ENCODE peak calls at places on chromosomes 5 and 9, in nine cellular contexts. A is PC-3, F is DND-41, M is kidney epithelial cell, X is pancreas, Z is breast epithelium, O is transverse colon, P is body of pancreas, Q is tibial artery. U is an unnamed sample. For H3K27me3, the result is how much of the 10 kb centered on the place peaks cover.

GRCh38 chr5:158406884-158407790 is 548.2 kb upstream of the CLINT1 start:
- DNase-seq in A (peak), F (no peak), M (no peak), X (no peak), Z (no peak), O (no peak), P (no peak), Q (no peak), U (peak)

GRCh38 chr5:132064140-132064539 is 3.7 kb downstream of the IL3 start:
- DNase-seq in A (no peak), F (no peak), M (no peak), X (no peak), Z (no peak), O (no peak), P (no peak), Q (peak), U (no peak)

GRCh38 chr5:86689103-86689729 is 71.5 kb downstream of the COX7C start:
- DNase-seq in A (no peak), F (no peak), M (no peak), X (no peak), Z (no peak), O (no peak), P (no peak), Q (no peak), U (no peak)

GRCh38 chr5:180787025-180787424 is 15.6 kb downstream of the MGAT1 start:
- DNase-seq in A (no peak), F (no peak), M (no peak), X (no peak), Z (no peak), O (no peak), P (no peak), Q (no peak), U (no peak)

GRCh38 chr5:112735702-112736101 is 2.0 kb upstream of the APC start:
- DNase-seq in A (peak), F (no peak), M (no peak), X (no peak), Z (no peak), O (no peak), P (no peak), Q (no peak), U (peak)

GRCh38 chr9:89978185-89978584 is 373.4 kb downstream of the GADD45G start:
- DNase-seq in A (peak), F (no peak), M (no peak), X (no peak), Z (no peak), O (no peak), P (peak), Q (no peak), U (no peak)

GRCh38 chr5:74514888-74515551 is 125.5 kb downstream of the ENC1 start:
- DNase-seq in A (no peak), F (no peak), M (no peak), X (no peak), Z (no peak), O (no peak), P (no peak), Q (no peak), U (no peak)

GRCh38 chr5:173581408-173582197 is 34.8 kb downstream of the BOD1 start:
- DNase-seq in A (peak), F (peak), M (no peak), X (peak), Z (no peak), O (peak), P (no peak), Q (no peak), U (no peak)

GRCh38 chr9:101388507-101388993 is 3.7 kb upstream of the BAAT start:
- DNase-seq in A (peak), F (no peak), M (no peak), X (no peak), Z (no peak), O (no peak), P (no peak), Q (no peak), U (no peak)

GRCh38 chr5:132075719-132076077 is 2.1 kb downstream of the CSF2 start:
- DNase-seq in A (no peak), F (no peak), M (no peak), X (no peak), Z (no peak), O (no peak), P (no peak), Q (no peak), U (no peak)

GRCh38 chr5:68187268-68188055 is 28.1 kb upstream of the PIK3R1 start:
- DNase-seq in A (no peak), F (no peak), M (no peak), X (no peak), Z (no peak), O (no peak), P (no peak), Q (no peak), U (peak)

GRCh38 chr9:113705306-113705937 is 170.7 kb upstream of the ZNF618 start:
- DNase-seq in A (no peak), F (no peak), M (no peak), X (no peak), Z (no peak), O (no peak), P (no peak), Q (no peak), U (no peak)

GRCh38 chr9:94084314-94084713 is at the start of gene PTPDC1:
- DNase-seq in A (no peak), F (no peak), M (peak), X (no peak), Z (no peak), O (no peak), P (no peak), Q (no peak), U (peak)

GRCh38 chr9:113609562-113610318 is 146.2 kb downstream of the RGS3 start:
- DNase-seq in A (no peak), F (no peak), M (no peak), X (peak), Z (peak), O (peak), P (peak), Q (peak), U (no peak)

GRCh38 chr5:121350493-121350892 is 501.2 kb upstream of the FTMT start:
- DNase-seq in A (peak), F (no peak), M (no peak), X (no peak), Z (no peak), O (no peak), P (no peak), Q (no peak), U (peak)

GRCh38 chr9:130453487-130453886 is 8.7 kb downstream of the ASS1 start:
- DNase-seq in A (peak), F (no peak), M (peak), X (peak), Z (no peak), O (peak), P (peak), Q (no peak), U (peak)

GRCh38 chr9:130235558-130236435 is 29.8 kb upstream of the HMCN2 start:
- DNase-seq in A (peak), F (peak), M (no peak), X (peak), Z (peak), O (peak), P (peak), Q (peak), U (no peak)

GRCh38 chr9:64066736-64067368 is 1218.2 kb downstream of the FOXD4L5 start:
- DNase-seq in A (no peak), F (no peak), M (no peak), X (peak), Z (no peak), O (no peak), P (no peak), Q (peak), U (no peak)

GRCh38 chr5:132268698-132269551 is 11.4 kb downstream of the PDLIM4 start:
- DNase-seq in A (no peak), F (no peak), M (no peak), X (no peak), Z (no peak), O (no peak), P (no peak), Q (no peak), U (peak)

GRCh38 chr5:166596043-166596442 is 1695.4 kb upstream of the WWC1 start:
- DNase-seq in A (no peak), F (no peak), M (no peak), X (no peak), Z (no peak), O (no peak), P (no peak), Q (no peak), U (no peak)

GRCh38 chr5:58114324-58114723 is 345.6 kb downstream of the PLK2 start:
- DNase-seq in A (peak), F (no peak), M (peak), X (no peak), Z (no peak), O (no peak), P (no peak), Q (no peak), U (peak)

GRCh38 chr5:59711316-59711715 is 182.2 kb downstream of the PDE4D start:
- DNase-seq in A (no peak), F (no peak), M (no peak), X (no peak), Z (no peak), O (no peak), P (no peak), Q (no peak), U (peak)

GRCh38 chr9:84808416-84808815 is 138.9 kb downstream of the NTRK2 start:
- DNase-seq in A (no peak), F (no peak), M (no peak), X (no peak), Z (no peak), O (no peak), P (no peak), Q (no peak), U (no peak)

GRCh38 chr9:37422289-37423104 is at the start of gene GRHPR:
- DNase-seq in A (peak), F (peak), M (no peak), X (peak), Z (peak), O (peak), P (peak), Q (peak), U (peak)

GRCh38 chr5:147818290-147818689 is 13.2 kb downstream of the SPINK1 start:
- DNase-seq in A (peak), F (no peak), M (no peak), X (no peak), Z (no peak), O (no peak), P (no peak), Q (no peak), U (no peak)

GRCh38 chr9:111914749-111915424 is 18.3 kb downstream of the UGCG start:
- DNase-seq in A (no peak), F (no peak), M (no peak), X (no peak), Z (no peak), O (no peak), P (no peak), Q (no peak), U (no peak)

GRCh38 chr5:104375345-104375744 is 812.8 kb upstream of the NUDT12 start:
- DNase-seq in A (no peak), F (no peak), M (no peak), X (no peak), Z (no peak), O (no peak), P (no peak), Q (no peak), U (no peak)

GRCh38 chr9:131707677-131708612 is 31.9 kb downstream of the RAPGEF1 start:
- DNase-seq in A (peak), F (no peak), M (no peak), X (peak), Z (no peak), O (peak), P (peak), Q (no peak), U (peak)

GRCh38 chr9:131707050-131707449 is 32.8 kb downstream of the RAPGEF1 start:
- DNase-seq in A (no peak), F (no peak), M (no peak), X (no peak), Z (no peak), O (no peak), P (no peak), Q (no peak), U (no peak)

GRCh38 chr9:131708613-131709002 is 31.3 kb downstream of the RAPGEF1 start:
- DNase-seq in A (no peak), F (no peak), M (no peak), X (no peak), Z (no peak), O (no peak), P (no peak), Q (no peak), U (no peak)

GRCh38 chr9:131712151-131712716 is 27.6 kb downstream of the RAPGEF1 start:
- DNase-seq in A (no peak), F (no peak), M (no peak), X (no peak), Z (no peak), O (no peak), P (no peak), Q (no peak), U (no peak)

GRCh38 chr9:131709741-131710499 is 30.0 kb downstream of the RAPGEF1 start:
- DNase-seq in A (no peak), F (no peak), M (no peak), X (no peak), Z (no peak), O (no peak), P (no peak), Q (no peak), U (peak)
- H3K4me3 ChIP-seq in A (no peak), F (no peak), M (no peak), X (no peak), Z (no peak), O (no peak), P (no peak), Q (no peak), U (no peak)

GRCh38 chr5:154194348-154195329 is 4.1 kb downstream of the GALNT10 start:
- DNase-seq in A (peak), F (no peak), M (no peak), X (no peak), Z (no peak), O (no peak), P (no peak), Q (no peak), U (peak)
- H3K27me3 ChIP-seq in A (under half), F (under half), M (under half), X (under half), Z (under half), O (under half), P (under half), Q (under half), U (under half)

GRCh38 chr5:5700549-5700948 is 278.1 kb downstream of the ICE1 start:
- DNase-seq in A (no peak), F (no peak), M (no peak), X (no peak), Z (no peak), O (no peak), P (no peak), Q (no peak), U (no peak)

GRCh38 chr5:5704352-5704751 is 281.9 kb downstream of the ICE1 start:
- DNase-seq in A (no peak), F (no peak), M (no peak), X (no peak), Z (no peak), O (no peak), P (no peak), Q (no peak), U (no peak)

GRCh38 chr5:5702934-5703333 is 280.5 kb downstream of the ICE1 start:
- DNase-seq in A (no peak), F (no peak), M (no peak), X (no peak), Z (no peak), O (no peak), P (no peak), Q (no peak), U (no peak)

GRCh38 chr5:5708367-5708919 is 286.0 kb downstream of the ICE1 start:
- DNase-seq in A (no peak), F (no peak), M (no peak), X (no peak), Z (no peak), O (no peak), P (no peak), Q (no peak), U (no peak)

DNA sequence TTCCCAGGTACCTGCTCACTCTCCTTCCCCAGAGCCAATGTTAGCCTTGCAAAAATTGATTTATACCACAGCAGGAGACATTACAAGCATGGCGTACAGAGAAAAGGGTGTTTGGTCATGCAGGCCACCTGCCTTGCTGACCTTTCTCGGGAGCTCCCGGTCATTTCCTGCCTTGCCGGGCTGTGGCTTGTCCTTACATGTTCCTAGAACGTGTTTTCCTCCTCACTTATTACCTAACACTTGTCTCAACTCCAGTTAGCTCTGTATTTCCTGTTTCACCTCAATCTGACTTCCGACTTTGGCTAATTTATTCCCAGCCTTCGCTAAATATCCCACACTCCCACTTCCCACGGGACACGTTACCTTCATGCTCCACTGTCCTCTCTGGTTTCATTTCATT is 282.5 kb downstream of the ICE1 start:
- DNase-seq in A (no peak), F (no peak), M (no peak), X (no peak), Z (no peak), O (no peak), P (no peak), Q (no peak), U (no peak)
- TF ChIP-seq CTCF in A (no peak), F (no peak), M (no peak), X (no peak), Z (no peak), O (no peak), P (no peak), Q (no peak), U (no peak)

GRCh38 chr9:136644593-136645342 is 17.9 kb upstream of the EGFL7 start:
- DNase-seq in A (peak), F (peak), M (no peak), X (peak), Z (peak), O (peak), P (peak), Q (peak), U (no peak)

GRCh38 chr9:136645343-136645902 is 17.3 kb upstream of the EGFL7 start:
- DNase-seq in A (no peak), F (no peak), M (no peak), X (peak), Z (no peak), O (no peak), P (no peak), Q (no peak), U (no peak)

GRCh38 chr9:136644343-136644592 is 18.4 kb upstream of the EGFL7 start:
- DNase-seq in A (no peak), F (no peak), M (no peak), X (peak), Z (no peak), O (peak), P (peak), Q (no peak), U (peak)

GRCh38 chr9:136645903-136646754 is 16.6 kb upstream of the EGFL7 start:
- DNase-seq in A (no peak), F (no peak), M (no peak), X (peak), Z (no peak), O (no peak), P (no peak), Q (no peak), U (no peak)

DNA sequence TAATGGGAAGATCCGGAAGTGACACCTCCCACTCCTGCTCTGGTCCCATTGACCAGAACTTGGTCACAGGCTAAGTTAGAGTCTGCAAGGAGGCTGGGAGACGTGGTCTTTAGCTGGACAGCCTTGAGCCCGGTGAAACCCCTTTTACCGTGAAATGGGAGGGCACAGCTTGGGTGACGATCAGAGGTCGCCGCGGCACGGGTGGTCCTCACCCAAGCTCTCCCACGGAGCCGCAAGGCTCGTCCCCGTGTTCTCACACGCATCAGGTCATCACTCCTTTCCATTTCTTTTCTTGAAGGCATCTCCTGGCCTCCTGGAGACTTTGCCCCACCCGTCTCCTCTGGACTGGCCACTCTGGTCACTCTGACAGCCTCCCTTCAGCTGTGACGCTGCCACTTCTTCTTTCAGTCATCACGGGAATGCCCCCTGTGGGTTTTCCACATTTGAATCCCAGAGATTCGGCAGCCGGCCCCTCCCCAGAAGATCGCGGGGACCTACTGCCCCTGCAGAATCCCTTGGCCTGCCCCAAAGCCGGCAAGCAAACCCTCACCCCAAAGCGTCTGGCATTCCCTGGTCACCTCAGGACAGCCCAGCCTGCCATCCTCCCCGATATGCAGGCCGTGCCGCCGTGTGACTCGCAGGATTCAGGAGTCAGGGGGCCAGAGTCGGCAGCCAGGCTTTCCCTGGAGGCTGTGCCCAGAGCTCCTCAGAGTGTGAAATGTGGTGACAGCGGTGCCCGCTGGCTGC is 18.9 kb upstream of the EGFL7 start:
- DNase-seq in A (no peak), F (no peak), M (no peak), X (no peak), Z (no peak), O (no peak), P (no peak), Q (peak), U (no peak)
- H3K4me3 ChIP-seq in A (peak), F (no peak), M (no peak), X (no peak), Z (peak), O (no peak), P (no peak), Q (peak), U (no peak)